ENCODE peak calls at places on chromosomes 3 and 15, in nine cellular contexts. Y, U, D, Q, L, W, E, C and N are unnamed samples.
A peak's percentile ranks its signal among the peaks of the same experiment; 100 is the strongest.

GRCh38 chr15:48415036-48415886 is 84.0 kb downstream of the DUT start:
- DNase-seq in Y (no peak), U (no peak), D (no peak), Q (no peak), L (no peak), W (no peak), E (no peak), C (no peak), N (no peak)

GRCh38 chr3:98018301-98018700 is 16.8 kb downstream of the GABRR3 start:
- DNase-seq in Y (no peak), U (no peak), D (no peak), Q (no peak), L (no peak), W (no peak), E (no peak), C (no peak), N (no peak)

GRCh38 chr3:193831495-193832455 is 238.8 kb downstream of the OPA1 start:
- DNase-seq in Y (no peak), U (peak; percentile 76), D (no peak), Q (no peak), L (no peak), W (peak; percentile 80), E (peak; percentile 93), C (no peak), N (no peak)

GRCh38 chr3:10707984-10708868 is 107.8 kb upstream of the SLC6A11 start:
- DNase-seq in Y (no peak), U (no peak), D (no peak), Q (no peak), L (peak; percentile 28), W (no peak), E (no peak), C (no peak), N (no peak)

GRCh38 chr3:55746808-55747413 is 259.8 kb upstream of the WNT5A start:
- DNase-seq in Y (no peak), U (no peak), D (no peak), Q (no peak), L (no peak), W (no peak), E (peak; percentile 22), C (no peak), N (no peak)

GRCh38 chr3:62169871-62170660 is 203.3 kb downstream of the FEZF2 start:
- DNase-seq in Y (no peak), U (no peak), D (no peak), Q (no peak), L (no peak), W (no peak), E (peak; percentile 65), C (no peak), N (no peak)

GRCh38 chr15:55796321-55796965 is 53.5 kb upstream of the PRTG start:
- DNase-seq in Y (no peak), U (no peak), D (no peak), Q (no peak), L (no peak), W (no peak), E (no peak), C (no peak), N (no peak)

GRCh38 chr3:10998542-10998941 is 6.0 kb downstream of the SLC6A1 start:
- DNase-seq in Y (no peak), U (peak; percentile 14), D (no peak), Q (no peak), L (no peak), W (no peak), E (no peak), C (no peak), N (no peak)

GRCh38 chr3:185552358-185552877 is at the start of gene LIPH:
- DNase-seq in Y (no peak), U (peak; percentile 90), D (no peak), Q (peak; percentile 15), L (no peak), W (no peak), E (no peak), C (no peak), N (no peak)

DNA sequence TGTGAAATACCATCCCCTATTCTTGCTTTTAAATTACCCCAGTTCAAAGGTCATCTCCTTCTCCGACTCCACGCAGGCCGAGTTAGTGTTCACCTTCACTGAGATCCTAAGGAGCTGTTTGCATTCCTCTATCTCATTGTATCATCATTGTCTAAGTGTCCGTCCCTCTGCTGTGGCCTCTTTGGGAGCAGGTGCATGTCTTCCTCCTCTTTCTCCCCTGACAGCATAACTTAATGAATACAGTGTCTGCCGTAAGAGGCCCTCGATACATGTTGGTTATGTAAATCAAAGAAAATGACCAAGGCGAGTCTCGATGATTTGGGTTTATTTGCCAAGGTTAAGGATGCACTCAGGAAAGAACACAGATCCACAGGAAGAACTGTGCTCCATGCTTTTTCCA is 4.9 kb upstream of the PPP1R2 start:
- DNase-seq in Y (no peak), U (no peak), D (no peak), Q (no peak), L (no peak), W (no peak), E (no peak), C (no peak), N (no peak)
- H3K4me3 ChIP-seq in Y (no peak overlapping the region), U (no peak overlapping the region), D (peak overlapping the region; percentile 46), Q (no peak overlapping the region), L (no peak overlapping the region), W (no peak overlapping the region), E (no peak overlapping the region), C (no peak overlapping the region), N (no peak overlapping the region)

GRCh38 chr3:141660598-141660947 is 77.5 kb upstream of the RNF7 start:
- DNase-seq in Y (no peak), U (peak; percentile 24), D (no peak), Q (no peak), L (no peak), W (no peak), E (no peak), C (no peak), N (no peak)

GRCh38 chr3:141661229-141662196 is 76.6 kb upstream of the RNF7 start:
- DNase-seq in Y (no peak), U (no peak), D (no peak), Q (no peak), L (no peak), W (no peak), E (no peak), C (no peak), N (no peak)

GRCh38 chr3:141663993-141664392 is 74.1 kb upstream of the RNF7 start:
- DNase-seq in Y (no peak), U (no peak), D (no peak), Q (no peak), L (no peak), W (no peak), E (no peak), C (no peak), N (no peak)

GRCh38 chr3:141656771-141657170 is 81.3 kb upstream of the RNF7 start:
- DNase-seq in Y (no peak), U (no peak), D (no peak), Q (no peak), L (no peak), W (no peak), E (peak; percentile 41), C (no peak), N (no peak)

GRCh38 chr3:141659821-141660597 is 78.1 kb upstream of the RNF7 start:
- DNase-seq in Y (peak; percentile 51), U (peak; percentile 40), D (no peak), Q (no peak), L (no peak), W (peak; percentile 66), E (peak; percentile 20), C (peak; percentile 47), N (no peak)
- H3K4me3 ChIP-seq in Y (peak overlapping the region; percentile 2), U (peak overlapping the region; percentile 44), D (no peak overlapping the region), Q (peak overlapping the region; percentile 50), L (peak overlapping the region; percentile 36), W (peak overlapping the region; percentile 71), E (peak overlapping the region; percentile 54), C (peak overlapping the region; percentile 83), N (peak overlapping the region; percentile 77)

DNA sequence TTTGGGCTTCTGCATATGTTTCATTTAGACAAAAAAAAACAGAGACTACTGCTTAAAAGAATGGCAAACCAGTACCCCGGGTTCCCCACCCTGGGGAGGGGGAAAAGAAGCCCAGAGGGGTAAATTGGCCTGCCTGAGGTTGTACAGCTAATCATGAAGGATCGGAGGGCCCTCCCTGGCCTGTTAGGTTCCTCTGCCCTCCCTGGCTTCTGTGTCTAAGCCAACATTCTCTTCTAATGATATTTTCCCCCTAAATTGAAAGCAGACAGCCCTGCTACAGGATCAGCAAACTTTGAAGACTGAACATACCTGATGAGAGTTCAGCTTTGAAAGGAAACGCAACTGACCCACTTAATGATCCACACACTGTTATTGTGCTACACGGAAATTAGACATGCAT is 2.5 kb downstream of the ARHGAP31 start:
- DNase-seq in Y (no peak), U (no peak), D (no peak), Q (no peak), L (no peak), W (no peak), E (no peak), C (no peak), N (no peak)
- H3K4me3 ChIP-seq in Y (no peak overlapping the region), U (no peak overlapping the region), D (peak overlapping the region; percentile 21), Q (peak overlapping the region; percentile 76), L (peak overlapping the region; percentile 86), W (peak overlapping the region; percentile 88), E (peak overlapping the region; percentile 82), C (no peak overlapping the region), N (peak overlapping the region; percentile 97)

DNA sequence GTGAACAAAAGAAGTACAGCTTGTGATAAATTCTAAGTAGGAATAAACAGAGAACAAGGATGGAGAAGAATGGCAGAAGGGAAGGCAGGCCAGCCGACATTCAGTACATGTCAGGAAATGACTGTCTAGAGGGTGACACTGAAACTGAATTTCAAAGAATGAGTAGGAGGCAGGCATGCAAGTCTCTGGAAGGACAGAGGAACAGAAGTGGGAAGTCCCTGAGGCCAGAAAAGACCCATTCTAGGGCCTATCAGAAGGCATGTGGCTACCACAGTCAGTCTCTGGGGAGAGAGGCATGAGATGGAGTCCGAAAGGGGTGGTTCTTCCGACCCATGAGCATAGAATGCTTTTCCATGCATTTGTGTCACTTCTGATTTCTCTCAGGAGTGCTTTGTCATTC is 243.5 kb upstream of the UBE2E2 start:
- DNase-seq in Y (no peak), U (no peak), D (no peak), Q (no peak), L (no peak), W (no peak), E (no peak), C (no peak), N (no peak)
- H3K4me3 ChIP-seq in Y (no peak overlapping the region), U (no peak overlapping the region), D (no peak overlapping the region), Q (no peak overlapping the region), L (no peak overlapping the region), W (no peak overlapping the region), E (no peak overlapping the region), C (no peak overlapping the region), N (no peak overlapping the region)

GRCh38 chr15:101008158-101009139 is 89.3 kb downstream of the LRRK1 start:
- DNase-seq in Y (peak; percentile 90), U (peak; percentile 83), D (peak; percentile 77), Q (no peak), L (peak; percentile 73), W (peak; percentile 86), E (peak; percentile 78), C (peak; percentile 77), N (peak; percentile 79)
- H3K4me3 ChIP-seq in Y (no peak overlapping the region), U (peak overlapping the region; percentile 61), D (peak overlapping the region; percentile 77), Q (no peak overlapping the region), L (no peak overlapping the region), W (peak overlapping the region; percentile 58), E (peak overlapping the region; percentile 41), C (peak overlapping the region; percentile 75), N (peak overlapping the region; percentile 60)

GRCh38 chr3:106206165-106206564 is 337.4 kb upstream of the CBLB start:
- DNase-seq in Y (no peak), U (no peak), D (peak; percentile 39), Q (peak; percentile 67), L (no peak), W (no peak), E (peak; percentile 46), C (no peak), N (no peak)
- H3K4me3 ChIP-seq in Y (no peak overlapping the region), U (no peak overlapping the region), D (peak overlapping the region; percentile 19), Q (no peak overlapping the region), L (no peak overlapping the region), W (peak overlapping the region; percentile 38), E (no peak overlapping the region), C (no peak overlapping the region), N (no peak overlapping the region)

GRCh38 chr3:129224984-129225393 is 24.4 kb upstream of the COPG1 start:
- DNase-seq in Y (peak; percentile 88), U (peak; percentile 96), D (no peak), Q (no peak), L (peak; percentile 72), W (peak; percentile 96), E (peak; percentile 41), C (no peak), N (peak; percentile 86)
- H3K4me3 ChIP-seq in Y (no peak overlapping the region), U (no peak overlapping the region), D (no peak overlapping the region), Q (no peak overlapping the region), L (no peak overlapping the region), W (peak overlapping the region; percentile 33), E (no peak overlapping the region), C (no peak overlapping the region), N (peak overlapping the region; percentile 56)